ENCODE peak calls at places on chromosomes 16 and 17, in eight cellular contexts. Y, Z, M, K, B, D, J and W are unnamed samples.

GRCh38 chr16:26196806-26197205 is 505.0 kb downstream of the HS3ST4 start:
- DNase-seq in K (no peak), D (no peak), J (no peak), Y (no peak), Z (no peak), M (no peak), B (no peak), W (no peak)

GRCh38 chr17:15260376-15261062 is 4.6 kb downstream of the PMP22 start:
- DNase-seq in J (peak), B (peak), Z (peak), Y (peak), D (peak), M (peak), K (peak), W (peak)

GRCh38 chr17:17025621-17026020 is 16.6 kb upstream of the MPRIP start:
- DNase-seq in B (no peak), J (no peak), M (no peak), D (no peak), K (no peak), Z (no peak), Y (no peak), W (no peak)

GRCh38 chr17:51046527-51047384 is 73.9 kb downstream of the SPAG9 start:
- DNase-seq in M (peak), Y (no peak), B (peak), D (no peak), K (peak), J (peak), Z (no peak), W (peak)

GRCh38 chr17:45782889-45783592 is 1.1 kb upstream of the CRHR1 start:
- DNase-seq in Z (no peak), B (peak), D (no peak), J (peak), M (peak), K (peak), Y (peak), W (no peak)

GRCh38 chr16:83219285-83219684 is 588.5 kb upstream of the HSBP1 start:
- DNase-seq in B (no peak), M (no peak), Y (no peak), J (no peak), D (no peak), K (no peak), Z (no peak), W (no peak)

GRCh38 chr17:38881600-38882191 is 11.8 kb downstream of the LASP1 start:
- DNase-seq in B (no peak), J (no peak), Z (no peak), M (peak), K (no peak), Y (no peak), D (peak), W (no peak)

GRCh38 chr17:42428141-42428944 is 5.3 kb upstream of the CAVIN1 start:
- DNase-seq in Z (no peak), M (peak), B (peak), J (peak), D (peak), Y (no peak), K (peak), W (peak)

GRCh38 chr16:85302848-85303353 is 190.6 kb upstream of the CIBAR2 start:
- DNase-seq in B (no peak), K (no peak), D (no peak), Y (no peak), M (no peak), Z (no peak), J (no peak), W (no peak)

GRCh38 chr16:5206331-5206990 is 108.9 kb upstream of the EEF2KMT start:
- DNase-seq in Z (no peak), K (no peak), D (no peak), M (no peak), Y (no peak), B (no peak), J (no peak), W (no peak)

GRCh38 chr17:78865682-78866390 is 25.2 kb upstream of the USP36 start:
- DNase-seq in J (peak), D (peak), K (peak), Y (peak), M (peak), Z (peak), B (peak), W (peak)